ENCODE peak calls at places on chromosomes 13 and 19, in six cellular contexts. Q is gastrocnemius medialis, D is PC-3, S is WERI-Rb-1, Z is endothelial cell of umbilical vein, H is hepatocyte. L is an unnamed sample.

GRCh38 chr13:44048326-44048725 is 168.6 kb downstream of the LACC1 start:
- DNase-seq in Q (no peak), D (peak; percentile 46), Z (no peak), S (no peak), H (no peak), L (no peak)

GRCh38 chr19:18895038-18895827 is 725 bp downstream of the CERS1 start:
- DNase-seq in Z (peak; percentile 42), D (peak; percentile 53), S (peak; percentile 91), H (peak; percentile 50), Q (peak; percentile 33), L (peak; percentile 13)

GRCh38 chr19:12769689-12770088 is 5.7 kb downstream of the HOOK2 start:
- DNase-seq in Z (no peak), H (peak; percentile 50), D (no peak), S (peak; percentile 93), Q (no peak), L (peak; percentile 61)

GRCh38 chr19:374886-375235 is 30.3 kb upstream of the MIER2 start:
- DNase-seq in H (no peak), D (no peak), Q (no peak), S (no peak), Z (no peak), L (no peak)

GRCh38 chr19:6760606-6761005 is 6.6 kb downstream of the SH2D3A start:
- DNase-seq in Q (no peak), S (no peak), D (no peak), Z (no peak), H (no peak), L (no peak)

GRCh38 chr13:110520431-110521295 is 40.9 kb downstream of the RAB20 start:
- DNase-seq in Z (no peak), H (peak; percentile 44), D (no peak), Q (peak; percentile 77), S (no peak), L (no peak)

GRCh38 chr19:29660835-29661234 is 4.4 kb upstream of the PLEKHF1 start:
- DNase-seq in Q (no peak), Z (no peak), D (no peak), S (no peak), H (no peak), L (no peak)

GRCh38 chr19:6752257-6753177 is 13.0 kb downstream of the TRIP10 start:
- DNase-seq in H (peak; percentile 91), Z (no peak), D (no peak), Q (no peak), S (no peak), L (no peak)

GRCh38 chr19:13978306-13978705 is 26.0 kb downstream of the DCAF15 start:
- DNase-seq in Z (peak; percentile 59), H (peak; percentile 90), D (no peak), S (peak; percentile 41), Q (peak; percentile 40), L (peak; percentile 54)

GRCh38 chr19:33390120-33390907 is 16.8 kb downstream of the CEBPG start:
- DNase-seq in Z (peak; percentile 56), S (no peak), H (no peak), Q (no peak), D (no peak), L (peak; percentile 12)

GRCh38 chr19:37389234-37389633 is 18.3 kb downstream of the ZNF527 start:
- DNase-seq in Q (no peak), S (no peak), H (no peak), D (no peak), Z (no peak), L (no peak)

GRCh38 chr13:29315847-29316246 is 279.6 kb downstream of the SLC7A1 start:
- DNase-seq in S (no peak), D (no peak), H (no peak), Q (no peak), Z (no peak), L (no peak)

GRCh38 chr19:38417544-38418506 is 8.2 kb downstream of the RASGRP4 start:
- DNase-seq in S (no peak), D (peak; percentile 62), Z (no peak), H (peak; percentile 78), Q (no peak), L (peak; percentile 35)

DNA sequence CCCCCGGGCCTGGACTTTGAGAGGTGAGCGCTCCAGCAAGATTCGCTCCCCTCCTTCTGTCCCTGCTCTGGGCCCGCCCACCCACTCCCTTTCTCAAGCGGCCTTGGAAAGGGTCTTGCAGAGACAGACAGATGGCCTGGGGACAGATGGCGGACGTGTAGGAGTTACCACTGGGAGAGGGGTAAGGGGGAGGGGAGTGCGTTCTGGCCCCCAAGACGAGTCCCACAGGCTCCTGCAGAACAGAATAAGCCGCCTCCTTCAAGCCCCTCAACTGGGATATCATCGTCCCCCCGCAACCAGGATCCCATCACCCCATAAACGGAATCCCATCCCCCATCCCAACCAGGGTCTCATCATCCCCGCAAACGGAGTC is 3.6 kb upstream of the TNFAIP8L1 start:
- DNase-seq in Q (no peak), S (peak; percentile 95), H (no peak), D (no peak), Z (no peak), L (no peak)
- H3K4me3 ChIP-seq in Q (peak overlapping the region; percentile 52), S (peak overlapping the region; percentile 65), H (peak overlapping the region; percentile 88), D (peak overlapping the region; percentile 70), Z (no peak overlapping the region), L (peak overlapping the region; percentile 52)

GRCh38 chr13:20990910-20991525 is 70.4 kb downstream of the LATS2 start:
- DNase-seq in Q (no peak), D (no peak), Z (no peak), S (no peak), H (no peak), L (no peak)
- TF ChIP-seq CTCF in Q (no peak), D (no peak), Z (no peak), S (no peak), H (no peak), L (no peak)

GRCh38 chr13:35699805-35700204 is 223.3 kb upstream of the MAB21L1 start:
- DNase-seq in S (no peak), Z (no peak), H (peak; percentile 76), D (peak; percentile 26), Q (no peak), L (no peak)
- H3K4me3 ChIP-seq in S (no peak overlapping the region), Z (no peak overlapping the region), H (no peak overlapping the region), D (peak overlapping the region; percentile 53), Q (no peak overlapping the region), L (no peak overlapping the region)

DNA sequence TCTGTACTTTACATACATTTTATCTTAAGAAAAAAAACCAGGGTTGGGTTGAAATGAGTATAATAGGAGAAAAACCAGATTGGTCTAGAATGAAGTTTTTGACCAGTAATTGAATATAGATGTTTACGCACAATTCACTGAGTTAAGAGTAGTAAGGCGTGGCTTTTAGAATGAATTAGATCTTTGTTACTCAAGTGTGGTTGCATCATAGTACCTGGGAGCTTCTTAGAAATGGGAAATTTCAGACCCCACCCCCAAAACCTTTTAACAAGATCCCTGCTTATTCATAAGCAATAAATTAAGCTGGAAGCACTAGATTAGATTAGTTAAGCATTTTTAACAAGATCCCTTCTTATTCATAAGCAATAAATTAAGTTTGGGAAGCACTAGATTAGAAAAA is 28.7 kb upstream of the LMO7 start:
- DNase-seq in Q (no peak), D (peak; percentile 38), S (no peak), Z (no peak), H (no peak), L (peak; percentile 48)
- TF ChIP-seq CTCF in Q (no peak), D (no peak), S (no peak), Z (no peak), H (no peak), L (no peak)

DNA sequence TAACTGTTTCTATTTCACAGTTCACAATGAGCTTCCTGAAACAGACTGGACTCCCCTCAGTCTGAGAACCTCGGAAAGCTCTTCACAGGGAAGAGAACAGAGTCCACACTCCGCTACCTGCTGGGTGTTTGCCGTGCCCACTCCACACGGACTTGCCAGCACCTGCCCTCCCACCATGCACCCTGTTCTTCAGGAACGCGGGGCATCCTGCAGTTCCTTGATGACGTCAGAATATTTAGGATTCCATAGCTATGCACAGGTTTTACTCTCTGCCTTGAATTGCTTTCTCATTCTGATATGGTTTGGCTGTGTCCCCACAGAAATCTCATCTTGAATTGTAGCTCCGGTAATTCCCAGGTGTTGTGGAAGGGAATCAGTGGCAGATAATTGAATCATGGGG is 74.4 kb upstream of the FARP1 start:
- DNase-seq in S (no peak), D (no peak), Q (no peak), H (no peak), Z (no peak), L (peak; percentile 70)
- H3K4me3 ChIP-seq in S (no peak overlapping the region), D (no peak overlapping the region), Q (no peak overlapping the region), H (no peak overlapping the region), Z (no peak overlapping the region), L (no peak overlapping the region)

GRCh38 chr19:51020988-51021651 is 1.6 kb upstream of the KLK10 start:
- DNase-seq in Z (peak; percentile 67), Q (no peak), S (no peak), H (peak; percentile 61), D (peak; percentile 85), L (peak; percentile 58)
- TF ChIP-seq CTCF in Z (peak; percentile 57), Q (peak; percentile 26), S (peak; percentile 61), H (peak; percentile 71), D (peak; percentile 97), L (peak; percentile 76)

GRCh38 chr19:47714339-47714738 is 1.1 kb downstream of the EHD2 start:
- DNase-seq in H (no peak), Z (no peak), Q (no peak), D (no peak), S (no peak), L (no peak)
- H3K4me3 ChIP-seq in H (peak overlapping the region; percentile 90), Z (peak overlapping the region; percentile 55), Q (peak overlapping the region; percentile 65), D (no peak overlapping the region), S (no peak overlapping the region), L (peak overlapping the region; percentile 96)

GRCh38 chr13:23567792-23568480 is 2.3 kb upstream of the TNFRSF19 start:
- DNase-seq in H (no peak), S (peak; percentile 45), D (peak; percentile 26), Q (no peak), Z (no peak), L (no peak)
- TF ChIP-seq CTCF in H (no peak), S (peak; percentile 34), D (peak; percentile 28), Q (peak; percentile 22), Z (no peak), L (no peak)